ENCODE peak calls at places on chromosomes 5 and 9, in five cellular contexts. One of them, this sample, is unnamed.

GRCh38 chr9:470041-470781 is 255.5 kb downstream of the DOCK8 start:
- DNase-seq in foreskin fibroblast: peak; percentile 44
- DNase-seq in Caco-2: peak; percentile 85
- DNase-seq in GM06990: peak; percentile 87
- DNase-seq in fibroblast of pulmonary artery: peak; percentile 74
- DNase-seq in this sample: peak; percentile 58

GRCh38 chr9:104682642-104683041 is 11.7 kb upstream of the OR13D1 start:
- DNase-seq in foreskin fibroblast: peak; percentile 23
- DNase-seq in Caco-2: peak; percentile 37
- DNase-seq in GM06990: peak; percentile 14
- DNase-seq in fibroblast of pulmonary artery: peak; percentile 71
- DNase-seq in this sample: peak; percentile 78

GRCh38 chr5:40359093-40359492 is 320.6 kb upstream of the PTGER4 start:
- DNase-seq in foreskin fibroblast: no peak
- DNase-seq in Caco-2: no peak
- DNase-seq in GM06990: no peak
- DNase-seq in fibroblast of pulmonary artery: no peak
- DNase-seq in this sample: no peak

GRCh38 chr5:131532016-131532640 is 102.9 kb downstream of the RAPGEF6 start:
- DNase-seq in foreskin fibroblast: no peak
- DNase-seq in Caco-2: no peak
- DNase-seq in GM06990: no peak
- DNase-seq in fibroblast of pulmonary artery: no peak
- DNase-seq in this sample: no peak

GRCh38 chr9:32703635-32704034 is 68.2 kb upstream of the TAF1L start:
- DNase-seq in foreskin fibroblast: no peak
- DNase-seq in Caco-2: no peak
- DNase-seq in GM06990: no peak
- DNase-seq in fibroblast of pulmonary artery: no peak
- DNase-seq in this sample: no peak

GRCh38 chr9:33452828-33453271 is 5.5 kb upstream of the AQP3 start:
- DNase-seq in foreskin fibroblast: peak; percentile 69
- DNase-seq in Caco-2: peak; percentile 71
- DNase-seq in GM06990: peak; percentile 54
- DNase-seq in fibroblast of pulmonary artery: peak; percentile 85
- DNase-seq in this sample: peak; percentile 90

GRCh38 chr5:64210866-64211265 is 45.2 kb downstream of the RNF180 start:
- DNase-seq in foreskin fibroblast: peak; percentile 87
- DNase-seq in Caco-2: no peak
- DNase-seq in GM06990: no peak
- DNase-seq in fibroblast of pulmonary artery: peak; percentile 88
- DNase-seq in this sample: peak; percentile 82

GRCh38 chr5:147391781-147392180 is 118.1 kb downstream of the DPYSL3 start:
- DNase-seq in foreskin fibroblast: peak; percentile 74
- DNase-seq in Caco-2: peak; percentile 54
- DNase-seq in GM06990: no peak
- DNase-seq in fibroblast of pulmonary artery: peak; percentile 88
- DNase-seq in this sample: peak; percentile 93

GRCh38 chr9:110808599-110808980 is 140.0 kb downstream of the MUSK start:
- DNase-seq in foreskin fibroblast: no peak
- DNase-seq in Caco-2: no peak
- DNase-seq in GM06990: peak; percentile 84
- DNase-seq in fibroblast of pulmonary artery: no peak
- DNase-seq in this sample: no peak

GRCh38 chr5:92207156-92207555 is 824.0 kb upstream of the ARRDC3 start:
- DNase-seq in foreskin fibroblast: no peak
- DNase-seq in Caco-2: no peak
- DNase-seq in GM06990: no peak
- DNase-seq in fibroblast of pulmonary artery: no peak
- DNase-seq in this sample: no peak

GRCh38 chr5:91020065-91020800 is 362.9 kb downstream of the ARRDC3 start:
- DNase-seq in foreskin fibroblast: peak; percentile 17
- DNase-seq in Caco-2: no peak
- DNase-seq in GM06990: no peak
- DNase-seq in fibroblast of pulmonary artery: peak; percentile 55
- DNase-seq in this sample: peak; percentile 88

GRCh38 chr5:126846756-126847155 is 69.8 kb downstream of the LMNB1 start:
- DNase-seq in foreskin fibroblast: no peak
- DNase-seq in Caco-2: no peak
- DNase-seq in GM06990: no peak
- DNase-seq in fibroblast of pulmonary artery: no peak
- DNase-seq in this sample: no peak

GRCh38 chr9:4206718-4207117 is 93.2 kb downstream of the GLIS3 start:
- DNase-seq in foreskin fibroblast: no peak
- DNase-seq in Caco-2: no peak
- DNase-seq in GM06990: no peak
- DNase-seq in fibroblast of pulmonary artery: peak; percentile 92
- DNase-seq in this sample: peak; percentile 85

GRCh38 chr9:95316794-95317118 is 753 bp downstream of the FANCC start:
- DNase-seq in foreskin fibroblast: peak; percentile 41
- DNase-seq in Caco-2: peak; percentile 92
- DNase-seq in GM06990: peak; percentile 77
- DNase-seq in fibroblast of pulmonary artery: peak; percentile 58
- DNase-seq in this sample: peak; percentile 60

GRCh38 chr5:102036927-102037326 is 259.2 kb downstream of the SLCO4C1 start:
- DNase-seq in foreskin fibroblast: no peak
- DNase-seq in Caco-2: no peak
- DNase-seq in GM06990: no peak
- DNase-seq in fibroblast of pulmonary artery: no peak
- DNase-seq in this sample: no peak

GRCh38 chr9:116212986-116213672 is 59.5 kb downstream of the PAPPA start:
- DNase-seq in foreskin fibroblast: no peak
- DNase-seq in Caco-2: no peak
- DNase-seq in GM06990: no peak
- DNase-seq in fibroblast of pulmonary artery: no peak
- DNase-seq in this sample: no peak

GRCh38 chr5:113807384-113808053 is 294.0 kb downstream of the YTHDC2 start:
- DNase-seq in foreskin fibroblast: peak; percentile 30
- DNase-seq in Caco-2: no peak
- DNase-seq in GM06990: no peak
- DNase-seq in fibroblast of pulmonary artery: peak; percentile 25
- DNase-seq in this sample: peak; percentile 31

GRCh38 chr9:131264231-131264630 is 12.1 kb downstream of the FAM78A start:
- DNase-seq in foreskin fibroblast: no peak
- DNase-seq in Caco-2: no peak
- DNase-seq in GM06990: no peak
- DNase-seq in fibroblast of pulmonary artery: no peak
- DNase-seq in this sample: no peak

GRCh38 chr5:175410926-175411325 is 33.1 kb downstream of the DRD1 start:
- DNase-seq in foreskin fibroblast: no peak
- DNase-seq in Caco-2: no peak
- DNase-seq in GM06990: no peak
- DNase-seq in fibroblast of pulmonary artery: no peak
- DNase-seq in this sample: no peak

GRCh38 chr5:43075319-43076293 is 35.5 kb upstream of the ANXA2R start:
- DNase-seq in foreskin fibroblast: no peak
- DNase-seq in Caco-2: no peak
- DNase-seq in GM06990: no peak
- DNase-seq in fibroblast of pulmonary artery: peak; percentile 57
- DNase-seq in this sample: peak; percentile 70

GRCh38 chr9:89999534-90000370 is 394.9 kb downstream of the GADD45G start:
- DNase-seq in foreskin fibroblast: no peak
- DNase-seq in Caco-2: peak; percentile 37
- DNase-seq in GM06990: peak; percentile 67
- DNase-seq in fibroblast of pulmonary artery: peak; percentile 31
- DNase-seq in this sample: peak; percentile 1

GRCh38 chr9:138048184-138048583 is 170.6 kb downstream of the CACNA1B start:
- DNase-seq in foreskin fibroblast: no peak
- DNase-seq in Caco-2: no peak
- DNase-seq in GM06990: no peak
- DNase-seq in fibroblast of pulmonary artery: no peak
- DNase-seq in this sample: no peak

GRCh38 chr9:33908114-33908513 is 91.2 kb downstream of the UBE2R2 start:
- DNase-seq in foreskin fibroblast: no peak
- DNase-seq in Caco-2: no peak
- DNase-seq in GM06990: no peak
- DNase-seq in fibroblast of pulmonary artery: no peak
- DNase-seq in this sample: no peak

GRCh38 chr5:100904259-100904822 is 1.3 kb upstream of the ST8SIA4 start:
- DNase-seq in foreskin fibroblast: no peak
- DNase-seq in Caco-2: no peak
- DNase-seq in GM06990: peak; percentile 69
- DNase-seq in fibroblast of pulmonary artery: no peak
- DNase-seq in this sample: no peak
- H3K4me3 ChIP-seq in foreskin fibroblast: no peak overlapping the region
- H3K4me3 ChIP-seq in Caco-2: no peak overlapping the region
- H3K4me3 ChIP-seq in GM06990: peak overlapping the region; percentile 78
- H3K4me3 ChIP-seq in fibroblast of pulmonary artery: no peak overlapping the region
- H3K4me3 ChIP-seq in this sample: peak overlapping the region; percentile 64

GRCh38 chr9:35563791-35564197 is 41.3 kb upstream of the TESK1 start:
- DNase-seq in foreskin fibroblast: no peak
- DNase-seq in Caco-2: no peak
- DNase-seq in GM06990: no peak
- DNase-seq in fibroblast of pulmonary artery: no peak
- DNase-seq in this sample: peak; percentile 33
- H3K4me3 ChIP-seq in foreskin fibroblast: no peak overlapping the region
- H3K4me3 ChIP-seq in Caco-2: no peak overlapping the region
- H3K4me3 ChIP-seq in GM06990: no peak overlapping the region
- H3K4me3 ChIP-seq in fibroblast of pulmonary artery: no peak overlapping the region
- H3K4me3 ChIP-seq in this sample: no peak overlapping the region

GRCh38 chr5:112533315-112533867 is 114.3 kb upstream of the EPB41L4A start:
- DNase-seq in foreskin fibroblast: no peak
- DNase-seq in Caco-2: no peak
- DNase-seq in GM06990: no peak
- DNase-seq in fibroblast of pulmonary artery: no peak
- DNase-seq in this sample: no peak
- H3K4me3 ChIP-seq in foreskin fibroblast: no peak overlapping the region
- H3K4me3 ChIP-seq in Caco-2: no peak overlapping the region
- H3K4me3 ChIP-seq in GM06990: no peak overlapping the region
- H3K4me3 ChIP-seq in fibroblast of pulmonary artery: no peak overlapping the region
- H3K4me3 ChIP-seq in this sample: no peak overlapping the region

DNA sequence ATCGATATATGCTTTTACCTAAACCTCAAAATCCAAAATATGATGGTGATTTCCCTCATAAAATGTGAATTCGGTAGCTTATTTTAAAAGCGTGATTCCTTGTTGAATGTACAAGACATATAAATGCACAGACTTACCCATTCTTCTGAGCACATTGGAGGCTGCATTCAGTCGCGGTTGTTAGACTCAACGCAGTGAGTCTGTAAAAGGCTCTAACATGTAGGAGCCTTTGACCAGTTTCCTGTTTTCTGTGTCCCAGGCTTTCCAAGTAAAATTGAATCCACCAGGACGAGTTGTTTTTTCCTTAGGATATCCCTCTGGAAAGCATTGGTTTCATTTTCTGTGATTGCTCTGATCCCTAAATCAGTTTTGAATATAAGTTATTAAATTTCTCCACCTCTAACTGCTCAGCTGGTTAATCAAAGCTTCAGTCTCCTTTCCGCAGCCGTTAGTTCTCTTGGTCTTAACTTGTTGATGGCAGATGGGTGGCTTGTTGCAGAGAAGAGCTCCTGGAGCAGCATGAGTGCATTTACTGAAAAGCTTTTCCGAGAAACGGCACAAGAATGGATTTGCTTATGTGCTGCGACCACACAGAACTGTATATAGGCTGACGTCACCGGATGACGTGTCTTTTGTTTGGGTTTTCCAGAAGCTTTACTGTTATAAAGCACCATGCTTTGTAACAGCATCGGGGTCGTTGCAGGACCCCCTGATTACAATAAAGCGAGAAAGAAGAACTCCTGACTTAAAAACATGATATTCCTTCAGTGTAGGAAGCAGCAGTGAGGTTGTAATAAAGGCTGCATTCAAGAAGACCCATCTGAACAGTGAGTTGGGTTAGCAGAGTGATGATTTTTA is at the start of gene LRRTM2:
- DNase-seq in foreskin fibroblast: peak; percentile 84
- DNase-seq in Caco-2: no peak
- DNase-seq in GM06990: no peak
- DNase-seq in fibroblast of pulmonary artery: peak; percentile 66
- DNase-seq in this sample: peak; percentile 54
- H3K4me3 ChIP-seq in foreskin fibroblast: peak within 1 kb of the TSS; percentile 24
- H3K4me3 ChIP-seq in Caco-2: no peak within 1 kb of the TSS
- H3K4me3 ChIP-seq in GM06990: no peak within 1 kb of the TSS
- H3K4me3 ChIP-seq in fibroblast of pulmonary artery: peak within 1 kb of the TSS; percentile 19
- H3K4me3 ChIP-seq in this sample: no peak within 1 kb of the TSS

GRCh38 chr5:59275537-59276276 is 617.8 kb downstream of the PDE4D start:
- DNase-seq in foreskin fibroblast: peak; percentile 14
- DNase-seq in Caco-2: no peak
- DNase-seq in GM06990: no peak
- DNase-seq in fibroblast of pulmonary artery: peak; percentile 66
- DNase-seq in this sample: peak; percentile 50

GRCh38 chr5:59276277-59276647 is 617.3 kb downstream of the PDE4D start:
- DNase-seq in foreskin fibroblast: no peak
- DNase-seq in Caco-2: no peak
- DNase-seq in GM06990: no peak
- DNase-seq in fibroblast of pulmonary artery: no peak
- DNase-seq in this sample: no peak

GRCh38 chr5:59275170-59275536 is 618.4 kb downstream of the PDE4D start:
- DNase-seq in foreskin fibroblast: no peak
- DNase-seq in Caco-2: no peak
- DNase-seq in GM06990: no peak
- DNase-seq in fibroblast of pulmonary artery: no peak
- DNase-seq in this sample: no peak

GRCh38 chr5:59274130-59274529 is 619.4 kb downstream of the PDE4D start:
- DNase-seq in foreskin fibroblast: no peak
- DNase-seq in Caco-2: no peak
- DNase-seq in GM06990: no peak
- DNase-seq in fibroblast of pulmonary artery: no peak
- DNase-seq in this sample: no peak

GRCh38 chr5:59272744-59273427 is 620.6 kb downstream of the PDE4D start:
- DNase-seq in foreskin fibroblast: no peak
- DNase-seq in Caco-2: no peak
- DNase-seq in GM06990: no peak
- DNase-seq in fibroblast of pulmonary artery: no peak
- DNase-seq in this sample: no peak
- H3K4me3 ChIP-seq in foreskin fibroblast: no peak overlapping the region
- H3K4me3 ChIP-seq in Caco-2: no peak overlapping the region
- H3K4me3 ChIP-seq in GM06990: no peak overlapping the region
- H3K4me3 ChIP-seq in fibroblast of pulmonary artery: no peak overlapping the region
- H3K4me3 ChIP-seq in this sample: no peak overlapping the region

DNA sequence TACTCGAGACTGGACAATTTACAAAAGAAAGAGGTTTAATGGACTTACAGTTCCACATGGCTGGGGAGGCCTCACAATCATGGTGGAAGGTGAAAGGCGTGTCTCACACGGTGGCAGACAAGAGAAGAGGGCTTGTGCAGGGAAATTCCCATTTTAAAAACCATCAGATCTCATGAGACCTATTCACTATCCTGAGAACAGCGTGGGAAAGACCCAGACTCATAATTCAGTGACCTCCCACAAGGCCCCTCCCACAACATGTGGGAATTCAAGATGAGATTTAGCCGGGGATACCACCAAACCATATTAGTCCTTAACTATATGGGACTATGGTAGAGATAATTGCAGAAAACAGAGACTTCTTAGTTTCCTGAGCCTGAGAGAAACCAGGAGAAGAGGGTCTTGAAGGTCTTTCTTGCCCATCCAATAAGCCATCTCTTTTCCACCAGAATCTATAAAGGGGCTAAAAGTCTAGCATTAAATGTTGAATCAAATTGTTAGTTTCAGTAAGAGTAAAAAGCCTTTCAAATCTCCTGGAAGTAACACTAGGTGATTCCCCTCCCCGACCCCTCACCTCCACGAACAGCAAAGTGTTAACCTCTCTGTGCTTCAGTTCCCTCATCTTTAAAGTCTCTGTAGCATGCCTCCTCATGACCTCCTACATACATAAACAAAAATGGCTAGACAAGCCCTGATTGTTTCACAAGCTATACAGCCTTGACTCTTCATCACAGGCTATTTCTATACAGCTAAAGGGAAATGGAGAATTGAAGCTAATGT is 259.1 kb downstream of the TMEM167A start:
- DNase-seq in foreskin fibroblast: no peak
- DNase-seq in Caco-2: no peak
- DNase-seq in GM06990: no peak
- DNase-seq in fibroblast of pulmonary artery: no peak
- DNase-seq in this sample: no peak
- H3K4me3 ChIP-seq in foreskin fibroblast: no peak overlapping the region
- H3K4me3 ChIP-seq in Caco-2: no peak overlapping the region
- H3K4me3 ChIP-seq in GM06990: no peak overlapping the region
- H3K4me3 ChIP-seq in fibroblast of pulmonary artery: no peak overlapping the region
- H3K4me3 ChIP-seq in this sample: no peak overlapping the region

This sample was measured in cardiac fibroblast.